ENCODE peak calls at places on chromosomes 6 and 20, in seven cellular contexts. J is tibial artery, L is Panc1, O is trophoblast cell, K is AG04450, C is fibroblast of pulmonary artery, Y is GM12865. V is an unnamed sample.

GRCh38 chr6:147023581-147023980 is 180.6 kb upstream of the STXBP5 start:
- DNase-seq in O (no peak), J (no peak), Y (no peak), K (no peak), C (no peak), L (no peak), V (no peak)

GRCh38 chr6:122347251-122347650 is 52.2 kb upstream of the HSF2 start:
- DNase-seq in L (no peak), J (no peak), O (no peak), C (no peak), Y (no peak), K (no peak), V (no peak)

GRCh38 chr6:18260448-18261106 is 3.8 kb downstream of the DEK start:
- DNase-seq in O (no peak), C (peak; percentile 15), J (no peak), L (no peak), K (no peak), Y (peak; percentile 74), V (no peak)

GRCh38 chr6:160398674-160399271 is 50.6 kb downstream of the SLC22A3 start:
- DNase-seq in Y (peak; percentile 52), J (no peak), K (no peak), O (no peak), C (peak; percentile 66), L (no peak), V (no peak)

GRCh38 chr6:70675822-70676221 is 8.1 kb downstream of the SMAP1 start:
- DNase-seq in Y (no peak), O (no peak), J (no peak), K (no peak), L (no peak), C (no peak), V (no peak)

GRCh38 chr6:132199343-132199742 is 201.9 kb downstream of the MOXD1 start:
- DNase-seq in Y (no peak), L (no peak), K (no peak), C (peak; percentile 67), J (no peak), O (no peak), V (no peak)

GRCh38 chr20:51525241-51526104 is 17.0 kb downstream of the NFATC2 start:
- DNase-seq in C (no peak), L (no peak), K (no peak), J (peak; percentile 41), Y (peak; percentile 64), O (no peak), V (no peak)

GRCh38 chr6:65937982-65938381 is 231.0 kb upstream of the EYS start:
- DNase-seq in O (no peak), Y (no peak), L (no peak), C (peak; percentile 4), J (no peak), K (no peak), V (no peak)

GRCh38 chr6:158819213-158819976 is at the start of gene EZR:
- DNase-seq in K (no peak), O (peak; percentile 71), L (no peak), J (peak; percentile 51), Y (peak; percentile 96), C (peak; percentile 70), V (peak; percentile 95)

GRCh38 chr6:112979830-112980229 is 632.7 kb downstream of the RFPL4B start:
- DNase-seq in J (no peak), L (no peak), O (no peak), C (peak; percentile 62), Y (no peak), K (no peak), V (no peak)

GRCh38 chr6:161001421-161001820 is 9.9 kb downstream of the MAP3K4 start:
- DNase-seq in K (no peak), O (no peak), J (no peak), Y (no peak), C (peak; percentile 20), L (no peak), V (no peak)

GRCh38 chr6:155424201-155424600 is 31.4 kb downstream of the NOX3 start:
- DNase-seq in Y (no peak), J (no peak), C (no peak), K (no peak), L (no peak), O (no peak), V (no peak)

GRCh38 chr6:129030231-129030630 is 147.3 kb downstream of the LAMA2 start:
- DNase-seq in K (no peak), J (no peak), C (no peak), L (no peak), O (no peak), Y (no peak), V (no peak)

GRCh38 chr20:12053348-12053747 is 135.7 kb downstream of the BTBD3 start:
- DNase-seq in O (no peak), K (peak; percentile 24), Y (no peak), C (peak; percentile 93), J (no peak), L (no peak), V (no peak)

GRCh38 chr6:35048031-35048613 is 93.0 kb downstream of the TCP11 start:
- DNase-seq in C (no peak), K (no peak), J (peak; percentile 45), O (no peak), L (no peak), Y (no peak), V (no peak)

GRCh38 chr6:107495196-107495643 is 5.3 kb downstream of the SOBP start:
- DNase-seq in C (peak; percentile 67), Y (no peak), L (no peak), K (no peak), O (no peak), J (no peak), V (no peak)

GRCh38 chr6:43773050-43773956 is 3.3 kb downstream of the VEGFA start:
- DNase-seq in L (no peak), J (no peak), K (no peak), Y (peak; percentile 85), O (peak; percentile 26), C (peak; percentile 63), V (peak; percentile 74)

GRCh38 chr20:64069614-64070243 is 6.7 kb downstream of the TCEA2 start:
- DNase-seq in J (no peak), L (no peak), O (no peak), Y (no peak), C (peak; percentile 28), K (no peak), V (no peak)

GRCh38 chr20:22604815-22605214 is 20.4 kb upstream of the FOXA2 start:
- DNase-seq in O (no peak), Y (no peak), J (no peak), K (no peak), C (no peak), L (no peak), V (no peak)

GRCh38 chr6:10676403-10676802 is 18.0 kb downstream of the C6orf52 start:
- DNase-seq in Y (no peak), J (no peak), L (no peak), O (no peak), C (no peak), K (no peak), V (no peak)

GRCh38 chr6:167826230-167827061 is at the start of gene AFDN:
- DNase-seq in L (no peak), C (peak; percentile 51), J (peak; percentile 67), K (no peak), O (peak; percentile 62), Y (peak; percentile 74), V (peak; percentile 93)

GRCh38 chr20:41234546-41234945 is 83.0 kb downstream of the ZHX3 start:
- DNase-seq in C (no peak), K (no peak), O (no peak), J (peak; percentile 57), L (no peak), Y (no peak), V (no peak)

GRCh38 chr6:28589234-28589951 is 63.7 kb downstream of the GPX5 start:
- DNase-seq in C (peak; percentile 93), O (peak; percentile 38), J (no peak), K (peak; percentile 74), L (peak; percentile 99), Y (peak; percentile 92), V (no peak)
- H3K4me3 ChIP-seq in C (peak overlapping the region; percentile 40), O (no peak overlapping the region), J (peak overlapping the region; percentile 9), K (peak overlapping the region; percentile 34), L (peak overlapping the region; percentile 52), Y (peak overlapping the region; percentile 10), V (no peak overlapping the region)

GRCh38 chr6:141562801-141563763 is 569.6 kb upstream of the GJE1 start:
- DNase-seq in O (peak; percentile 65), Y (peak; percentile 90), J (peak; percentile 43), L (peak; percentile 77), K (peak; percentile 75), C (peak; percentile 96), V (no peak)

GRCh38 chr6:141561154-141561553 is 571.6 kb upstream of the GJE1 start:
- DNase-seq in O (no peak), J (no peak), Y (no peak), C (no peak), L (no peak), K (no peak), V (no peak)

DNA sequence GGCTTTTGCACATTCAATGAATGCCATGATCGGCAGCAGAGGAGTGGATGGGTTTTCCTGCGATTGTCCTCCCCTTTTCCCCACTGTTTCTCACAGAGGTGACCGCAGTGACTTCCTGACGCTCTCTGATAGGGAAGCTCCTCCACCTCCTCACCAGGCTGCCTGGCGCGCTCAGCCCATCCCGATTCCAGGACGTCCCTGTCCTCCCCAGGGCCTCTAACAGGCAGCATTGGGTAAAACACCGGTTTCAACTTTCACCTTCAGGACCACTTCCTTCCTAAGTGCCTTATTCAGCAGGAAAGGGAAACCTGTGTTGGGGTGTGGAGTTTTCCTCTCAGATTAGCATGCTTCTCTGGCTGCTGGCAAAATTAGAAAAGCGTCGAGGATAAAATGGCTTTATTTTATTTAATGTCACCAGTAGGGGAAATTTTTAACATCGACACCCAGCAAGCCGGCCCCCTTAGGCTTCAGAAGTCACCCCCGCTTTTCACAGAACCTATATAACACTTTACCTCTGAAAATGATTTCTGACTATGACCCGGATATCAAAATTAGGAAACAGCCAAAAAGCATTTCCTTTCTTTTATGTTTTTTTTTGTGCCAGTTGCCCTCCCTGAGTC is 570.4 kb upstream of the GJE1 start:
- DNase-seq in K (no peak), Y (peak; percentile 9), C (no peak), J (no peak), L (no peak), O (no peak), V (peak; percentile 76)
- H3K4me3 ChIP-seq in K (no peak overlapping the region), Y (peak overlapping the region; percentile 39), C (peak overlapping the region; percentile 25), J (peak overlapping the region; percentile 34), L (peak overlapping the region; percentile 58), O (no peak overlapping the region), V (peak overlapping the region; percentile 63)

DNA sequence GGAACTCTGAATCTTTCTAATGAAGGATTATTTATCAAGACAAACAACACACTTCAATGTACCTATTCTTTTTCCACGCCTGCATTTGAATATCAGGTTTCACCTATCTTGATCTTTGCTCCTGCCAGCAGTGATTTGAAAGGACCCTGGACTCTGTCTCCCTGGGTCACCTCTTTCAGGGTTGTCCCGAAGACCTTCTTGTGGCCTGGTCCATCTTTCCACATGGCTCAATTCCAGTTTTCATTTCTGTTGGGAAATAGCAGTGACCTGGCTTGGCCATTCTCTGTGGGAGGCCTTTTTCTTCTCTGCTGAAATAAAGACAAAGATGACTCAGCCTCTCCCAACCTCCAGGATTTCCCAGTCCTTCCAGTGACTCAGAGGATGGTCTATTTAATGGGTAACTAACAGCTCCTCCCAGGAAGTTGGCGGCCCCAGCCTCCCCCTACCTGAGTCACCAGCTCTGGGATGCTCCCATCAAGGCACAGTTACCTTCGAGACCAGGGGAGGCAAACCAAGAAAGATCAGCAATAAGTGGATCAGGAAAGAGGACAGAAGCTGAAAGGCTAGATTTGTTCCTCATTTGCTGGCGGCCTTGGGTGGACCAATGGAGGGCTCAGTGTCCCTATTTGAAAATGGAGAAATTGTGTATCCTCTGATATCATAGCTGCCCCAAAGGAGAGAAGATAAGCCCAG is 120.2 kb upstream of the RNF24 start:
- DNase-seq in O (peak; percentile 82), J (no peak), C (peak; percentile 98), L (peak; percentile 93), Y (no peak), K (peak; percentile 90), V (peak; percentile 90)
- H3K4me3 ChIP-seq in O (no peak overlapping the region), J (no peak overlapping the region), C (no peak overlapping the region), L (peak overlapping the region; percentile 45), Y (no peak overlapping the region), K (no peak overlapping the region), V (no peak overlapping the region)

GRCh38 chr20:10278416-10278815 is 59.8 kb downstream of the SNAP25 start:
- DNase-seq in J (no peak), Y (no peak), O (no peak), L (no peak), K (no peak), C (no peak), V (no peak)
- H3K4me3 ChIP-seq in J (no peak overlapping the region), Y (no peak overlapping the region), O (no peak overlapping the region), L (no peak overlapping the region), K (no peak overlapping the region), C (no peak overlapping the region), V (no peak overlapping the region)

V was measured in kidney.